ENCODE peak calls at places on chromosome 7, in five cellular contexts. Q is foreskin fibroblast, P is tibial nerve, T is Peyer's patch, I is HCT116. X is an unnamed sample.

GRCh38 chr7:134462337-134462925 is 3.5 kb upstream of the AKR1B1 start:
- DNase-seq in Q (peak; percentile 61), P (no peak), T (no peak), I (no peak), X (no peak)

GRCh38 chr7:40232242-40232929 is 97.6 kb downstream of the SUGCT start:
- DNase-seq in Q (peak; percentile 54), P (no peak), T (no peak), I (peak; percentile 42), X (no peak)

GRCh38 chr7:11760372-11760771 is 71.6 kb downstream of the THSD7A start:
- DNase-seq in Q (peak; percentile 62), P (no peak), T (no peak), I (no peak), X (no peak)

GRCh38 chr7:22812350-22812749 is 10.3 kb downstream of the TOMM7 start:
- DNase-seq in Q (no peak), P (no peak), T (no peak), I (no peak), X (no peak)

GRCh38 chr7:73715648-73716317 is 3.7 kb downstream of the STX1A start:
- DNase-seq in Q (peak; percentile 99), P (no peak), T (no peak), I (peak; percentile 93), X (peak; percentile 92)

GRCh38 chr7:66339141-66339540 is 134.0 kb downstream of the TPST1 start:
- DNase-seq in Q (no peak), P (no peak), T (no peak), I (no peak), X (no peak)

GRCh38 chr7:80942261-80943041 is 23.6 kb upstream of the SEMA3C start:
- DNase-seq in Q (peak; percentile 97), P (no peak), T (no peak), I (peak; percentile 79), X (peak; percentile 60)

GRCh38 chr7:56092789-56093531 is at the start of gene PHKG1:
- DNase-seq in Q (peak; percentile 83), P (peak; percentile 64), T (peak; percentile 60), I (no peak), X (no peak)

GRCh38 chr7:50466815-50467569 is 16.8 kb upstream of the FIGNL1 start:
- DNase-seq in Q (no peak), P (no peak), T (no peak), I (no peak), X (no peak)

GRCh38 chr7:75727881-75728592 is 10.7 kb downstream of the HIP1 start:
- DNase-seq in Q (no peak), P (peak; percentile 41), T (peak; percentile 80), I (peak; percentile 77), X (no peak)

GRCh38 chr7:106456339-106456738 is 171.6 kb upstream of the NAMPT start:
- DNase-seq in Q (no peak), P (no peak), T (no peak), I (no peak), X (no peak)

GRCh38 chr7:145698526-145699262 is 417.9 kb upstream of the CNTNAP2 start:
- DNase-seq in Q (no peak), P (no peak), T (no peak), I (no peak), X (no peak)

GRCh38 chr7:48088559-48089414 is at the start of gene UPP1:
- DNase-seq in Q (peak; percentile 95), P (peak; percentile 84), T (peak; percentile 98), I (peak; percentile 73), X (peak; percentile 96)

GRCh38 chr7:84232653-84233052 is 38.1 kb upstream of the SEMA3A start:
- DNase-seq in Q (peak; percentile 65), P (no peak), T (no peak), I (no peak), X (no peak)

GRCh38 chr7:134428942-134429341 is 30.0 kb downstream of the AKR1B1 start:
- DNase-seq in Q (no peak), P (no peak), T (no peak), I (no peak), X (no peak)

GRCh38 chr7:128838981-128839731 is 8.9 kb downstream of the FLNC start:
- DNase-seq in Q (no peak), P (no peak), T (no peak), I (no peak), X (no peak)

GRCh38 chr7:102300643-102301211 is 14.1 kb downstream of the SH2B2 start:
- DNase-seq in Q (no peak), P (no peak), T (no peak), I (no peak), X (no peak)

GRCh38 chr7:750111-750905 is 23.2 kb upstream of the PRKAR1B start:
- DNase-seq in Q (no peak), P (no peak), T (peak; percentile 27), I (no peak), X (no peak)

GRCh38 chr7:156764016-156764669 is 123.6 kb downstream of the RNF32 start:
- DNase-seq in Q (peak; percentile 67), P (no peak), T (peak; percentile 75), I (peak; percentile 45), X (no peak)

GRCh38 chr7:94380264-94380663 is 14.4 kb upstream of the COL1A2 start:
- DNase-seq in Q (no peak), P (no peak), T (no peak), I (no peak), X (no peak)

GRCh38 chr7:148142660-148143248 is 447.8 kb upstream of the C7orf33 start:
- DNase-seq in Q (peak; percentile 0), P (no peak), T (no peak), I (peak; percentile 21), X (no peak)

GRCh38 chr7:69018200-69018599 is 580.1 kb upstream of the AUTS2 start:
- DNase-seq in Q (no peak), P (no peak), T (no peak), I (no peak), X (no peak)

GRCh38 chr7:55021951-55022617 is 3.3 kb downstream of the EGFR start:
- DNase-seq in Q (no peak), P (no peak), T (no peak), I (no peak), X (no peak)

GRCh38 chr7:69403169-69403568 is 195.1 kb upstream of the AUTS2 start:
- DNase-seq in Q (no peak), P (no peak), T (no peak), I (no peak), X (no peak)

GRCh38 chr7:16850772-16851466 is 30.9 kb downstream of the AGR3 start:
- DNase-seq in Q (no peak), P (no peak), T (no peak), I (no peak), X (no peak)

GRCh38 chr7:106644999-106645398 is 16.0 kb downstream of the CCDC71L start:
- DNase-seq in Q (no peak), P (no peak), T (no peak), I (no peak), X (peak; percentile 56)

GRCh38 chr7:45893374-45893995 is 5.2 kb downstream of the IGFBP1 start:
- DNase-seq in Q (no peak), P (no peak), T (no peak), I (no peak), X (no peak)

GRCh38 chr7:51867117-51867516 is 550.5 kb upstream of the COBL start:
- DNase-seq in Q (no peak), P (no peak), T (no peak), I (no peak), X (no peak)

GRCh38 chr7:129376076-129376777 is 58.0 kb upstream of the STRIP2 start:
- DNase-seq in Q (no peak), P (no peak), T (no peak), I (peak; percentile 32), X (no peak)

GRCh38 chr7:73828107-73828803 is 2.5 kb upstream of the CLDN4 start:
- DNase-seq in Q (peak; percentile 62), P (no peak), T (no peak), I (peak; percentile 90), X (no peak)

GRCh38 chr7:81460646-81461045 is 309.2 kb downstream of the HGF start:
- DNase-seq in Q (no peak), P (no peak), T (no peak), I (no peak), X (no peak)

GRCh38 chr7:21543528-21544302 is 876 bp downstream of the DNAH11 start:
- DNase-seq in Q (peak; percentile 11), P (no peak), T (peak; percentile 49), I (no peak), X (no peak)

GRCh38 chr7:13117103-13117502 is 429.7 kb downstream of the ARL4A start:
- DNase-seq in Q (no peak), P (no peak), T (no peak), I (peak; percentile 18), X (no peak)
- TF ChIP-seq CTCF in Q (peak; percentile 43), P (no peak), T (no peak), I (peak; percentile 59), X (no peak)

DNA sequence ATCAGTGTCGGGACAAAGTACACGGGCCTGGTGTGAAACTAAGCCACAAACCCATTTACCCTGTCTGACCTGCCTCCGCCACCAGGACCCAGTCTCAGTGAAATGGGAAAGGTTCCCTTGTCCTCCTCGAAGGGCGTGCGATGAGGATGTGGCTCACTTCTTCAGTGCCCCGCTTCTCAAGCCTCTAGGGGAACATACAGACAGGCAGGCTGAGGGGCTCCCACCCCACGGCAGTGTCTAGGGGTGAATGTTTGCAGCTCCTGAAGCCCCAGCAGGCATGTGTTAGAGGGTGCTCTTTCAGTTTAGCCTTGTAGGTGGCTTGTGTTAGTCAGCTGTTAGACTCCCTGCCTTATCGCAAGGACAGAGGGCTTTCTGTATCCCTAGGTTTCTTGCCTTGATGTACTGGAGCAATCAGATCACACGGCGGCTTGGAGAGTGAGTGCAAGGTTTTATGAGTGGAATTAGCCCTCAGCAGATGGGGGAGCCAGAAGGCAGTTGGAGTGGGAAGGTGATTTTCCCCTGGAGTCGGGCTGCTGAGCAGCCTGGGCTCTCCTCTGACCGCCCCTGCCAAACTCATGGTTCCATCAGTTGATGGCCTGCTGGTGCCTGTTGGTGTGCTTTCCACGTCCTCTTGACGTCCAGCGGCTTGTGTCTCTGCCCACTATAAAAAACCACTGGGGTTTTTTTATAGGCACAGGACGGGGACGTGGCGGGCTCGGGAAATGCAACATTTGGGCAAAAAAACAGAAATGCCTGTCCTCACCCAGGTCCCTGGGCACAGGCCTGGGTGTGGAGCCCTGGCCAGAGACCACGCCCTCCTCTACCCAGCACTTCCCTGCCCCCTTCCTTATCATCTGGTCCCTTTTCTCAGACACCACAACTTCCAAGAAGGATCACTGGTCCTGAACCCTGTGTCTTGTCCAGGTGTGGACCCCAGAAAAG is 786 bp downstream of the NUDT1 start:
- DNase-seq in Q (no peak), P (no peak), T (no peak), I (no peak), X (no peak)
- TF ChIP-seq CTCF in Q (no peak), P (no peak), T (peak; percentile 17), I (no peak), X (no peak)

GRCh38 chr7:112668561-112668960 is 121.6 kb downstream of the TMEM168 start:
- DNase-seq in Q (no peak), P (no peak), T (no peak), I (no peak), X (no peak)

GRCh38 chr7:112669306-112669705 is 120.9 kb downstream of the TMEM168 start:
- DNase-seq in Q (no peak), P (no peak), T (no peak), I (no peak), X (no peak)

GRCh38 chr7:112665709-112666108 is 124.5 kb downstream of the TMEM168 start:
- DNase-seq in Q (peak; percentile 39), P (no peak), T (no peak), I (no peak), X (no peak)
- TF ChIP-seq CTCF in Q (no peak), P (no peak), T (no peak), I (peak; percentile 23), X (no peak)

DNA sequence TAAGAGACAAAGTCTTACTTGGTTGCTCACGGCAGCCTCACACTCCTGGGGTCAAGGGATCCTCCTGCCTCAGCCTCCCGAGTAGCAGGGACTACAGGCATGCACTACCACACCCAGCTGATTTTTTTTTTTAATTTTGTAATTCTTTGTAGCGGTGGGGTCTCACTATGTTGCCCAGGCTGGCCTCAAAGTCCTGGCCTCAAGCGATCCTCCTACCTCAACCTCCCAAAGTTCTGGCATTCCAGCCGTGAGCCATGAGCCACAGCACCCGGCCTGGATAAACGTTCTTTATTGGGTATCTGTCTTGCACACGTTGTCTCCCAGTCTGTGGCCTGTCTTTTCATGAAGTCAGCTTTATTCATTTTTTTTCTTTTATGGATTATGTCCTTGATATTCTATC is 636.1 kb upstream of the FOXK1 start:
- DNase-seq in Q (no peak), P (no peak), T (no peak), I (no peak), X (no peak)
- TF ChIP-seq CTCF in Q (no peak), P (no peak), T (no peak), I (no peak), X (no peak)

X was measured in CD14-positive monocyte.